ENCODE peak calls at places on chromosomes 16 and 17, in nine cellular contexts. L is activated CD4-positive, alpha-beta T cell treated with anti-CD3 and anti-CD28 coated beads, Interleukin-2, amount 10 ng/mL, durations not matched to agents 7 days and 5 days; S is NCI-H2171 treated with DMSO at 0.1 percent for 48 hours; B is AG09309; D is activated naive CD4-positive, alpha-beta T cell treated with anti-CD3 and anti-CD28 coated beads, Interleukin-2, amount 50 U/mL, for 16 hours; F is hypothalamus; Z is stimulated activated CD8-positive, alpha-beta memory T cell treated with anti-CD3 and anti-CD28 coated beads, Interleukin-4, amount 100 ng/mL, for 24 hours; Q is kidney; U is activated naive CD8-positive, alpha-beta T cell treated with anti-CD3 and anti-CD28 coated beads, Interleukin-2, amount 50 U/mL, for 24 hours. J is an unnamed sample.

GRCh38 chr17:58268774-58269556 is 11.8 kb downstream of the MPO start:
- DNase-seq in L (no peak), S (no peak), B (no peak), D (no peak), F (no peak), Z (no peak), Q (no peak), U (no peak), J (no peak)

GRCh38 chr16:77359065-77359502 is 75.8 kb downstream of the ADAMTS18 start:
- DNase-seq in L (no peak), S (no peak), B (no peak), D (no peak), F (no peak), Z (no peak), Q (no peak), U (no peak), J (no peak)

GRCh38 chr16:2013527-2013926 is 3.9 kb upstream of the ZNF598 start:
- DNase-seq in L (no peak), S (no peak), B (no peak), D (no peak), F (no peak), Z (no peak), Q (no peak), U (no peak), J (no peak)

GRCh38 chr17:4796550-4796915 is 569 bp downstream of the PSMB6 start:
- DNase-seq in L (no peak), S (peak), B (no peak), D (peak), F (no peak), Z (no peak), Q (no peak), U (peak), J (no peak)

GRCh38 chr17:15404116-15404730 is 62.8 kb upstream of the TEKT3 start:
- DNase-seq in L (no peak), S (no peak), B (no peak), D (no peak), F (no peak), Z (no peak), Q (no peak), U (no peak), J (no peak)

GRCh38 chr17:45382226-45382625 is 50.4 kb downstream of the ARHGAP27 start:
- DNase-seq in L (no peak), S (no peak), B (no peak), D (no peak), F (no peak), Z (no peak), Q (no peak), U (no peak), J (no peak)

GRCh38 chr16:5065813-5066212 is at the start of gene C16orf89:
- DNase-seq in L (no peak), S (no peak), B (no peak), D (no peak), F (peak), Z (no peak), Q (no peak), U (no peak), J (no peak)

GRCh38 chr16:22397931-22398330 is 23.5 kb upstream of the CDR2 start:
- DNase-seq in L (no peak), S (no peak), B (no peak), D (no peak), F (no peak), Z (no peak), Q (no peak), U (no peak), J (no peak)

GRCh38 chr16:59148756-59149155 is 414.6 kb upstream of the GOT2 start:
- DNase-seq in L (no peak), S (no peak), B (no peak), D (no peak), F (no peak), Z (no peak), Q (no peak), U (no peak), J (no peak)

GRCh38 chr17:48814504-48814903 is 2.5 kb downstream of the TTLL6 start:
- DNase-seq in L (peak), S (peak), B (no peak), D (peak), F (no peak), Z (peak), Q (no peak), U (peak), J (peak)